ENCODE peak calls at places on chromosome 9, in eight cellular contexts. One of them, this sample, is unnamed.

GRCh38 chr9:79384506-79384905 is 187.3 kb upstream of the TLE4 start:
- DNase-seq in H4: no peak
- DNase-seq in CD8-positive, alpha-beta T cell: no peak
- DNase-seq in caudate nucleus: no peak
- DNase-seq in stimulated activated CD8-positive, alpha-beta memory T cell treated with anti-CD3 and anti-CD28 coated beads, Interleukin-15, amount 100 ng/mL, for 4 hours: no peak
- DNase-seq in PC-9: no peak
- DNase-seq in pancreas: no peak
- DNase-seq in spleen: no peak
- DNase-seq in this sample: peak; percentile 36

GRCh38 chr9:76911971-76912370 is 6.1 kb upstream of the PRUNE2 start:
- DNase-seq in H4: no peak
- DNase-seq in CD8-positive, alpha-beta T cell: no peak
- DNase-seq in caudate nucleus: no peak
- DNase-seq in stimulated activated CD8-positive, alpha-beta memory T cell treated with anti-CD3 and anti-CD28 coated beads, Interleukin-15, amount 100 ng/mL, for 4 hours: no peak
- DNase-seq in PC-9: no peak
- DNase-seq in pancreas: no peak
- DNase-seq in spleen: no peak
- DNase-seq in this sample: no peak

GRCh38 chr9:70962761-70963445 is 158.5 kb downstream of the TRPM3 start:
- DNase-seq in H4: no peak
- DNase-seq in CD8-positive, alpha-beta T cell: no peak
- DNase-seq in caudate nucleus: no peak
- DNase-seq in stimulated activated CD8-positive, alpha-beta memory T cell treated with anti-CD3 and anti-CD28 coated beads, Interleukin-15, amount 100 ng/mL, for 4 hours: no peak
- DNase-seq in PC-9: peak; percentile 38
- DNase-seq in pancreas: no peak
- DNase-seq in spleen: no peak
- DNase-seq in this sample: no peak

GRCh38 chr9:126614088-126614454 is 343 bp downstream of the LMX1B start:
- DNase-seq in H4: no peak
- DNase-seq in CD8-positive, alpha-beta T cell: peak; percentile 23
- DNase-seq in caudate nucleus: no peak
- DNase-seq in stimulated activated CD8-positive, alpha-beta memory T cell treated with anti-CD3 and anti-CD28 coated beads, Interleukin-15, amount 100 ng/mL, for 4 hours: no peak
- DNase-seq in PC-9: no peak
- DNase-seq in pancreas: no peak
- DNase-seq in spleen: no peak
- DNase-seq in this sample: no peak

GRCh38 chr9:35909274-35909673 is at the start of gene SPAAR:
- DNase-seq in H4: no peak
- DNase-seq in CD8-positive, alpha-beta T cell: no peak
- DNase-seq in caudate nucleus: no peak
- DNase-seq in stimulated activated CD8-positive, alpha-beta memory T cell treated with anti-CD3 and anti-CD28 coated beads, Interleukin-15, amount 100 ng/mL, for 4 hours: no peak
- DNase-seq in PC-9: no peak
- DNase-seq in pancreas: no peak
- DNase-seq in spleen: no peak
- DNase-seq in this sample: no peak

GRCh38 chr9:14437336-14438231 is 123.6 kb upstream of the NFIB start:
- DNase-seq in H4: no peak
- DNase-seq in CD8-positive, alpha-beta T cell: no peak
- DNase-seq in caudate nucleus: no peak
- DNase-seq in stimulated activated CD8-positive, alpha-beta memory T cell treated with anti-CD3 and anti-CD28 coated beads, Interleukin-15, amount 100 ng/mL, for 4 hours: no peak
- DNase-seq in PC-9: no peak
- DNase-seq in pancreas: no peak
- DNase-seq in spleen: no peak
- DNase-seq in this sample: no peak

GRCh38 chr9:113564804-113565237 is 101.3 kb downstream of the RGS3 start:
- DNase-seq in H4: peak; percentile 82
- DNase-seq in CD8-positive, alpha-beta T cell: no peak
- DNase-seq in caudate nucleus: peak; percentile 67
- DNase-seq in stimulated activated CD8-positive, alpha-beta memory T cell treated with anti-CD3 and anti-CD28 coated beads, Interleukin-15, amount 100 ng/mL, for 4 hours: no peak
- DNase-seq in PC-9: peak; percentile 74
- DNase-seq in pancreas: peak; percentile 60
- DNase-seq in spleen: peak; percentile 80
- DNase-seq in this sample: peak; percentile 83

GRCh38 chr9:69174645-69175487 is 789 bp downstream of the TJP2 start:
- DNase-seq in H4: peak; percentile 76
- DNase-seq in CD8-positive, alpha-beta T cell: no peak
- DNase-seq in caudate nucleus: peak; percentile 19
- DNase-seq in stimulated activated CD8-positive, alpha-beta memory T cell treated with anti-CD3 and anti-CD28 coated beads, Interleukin-15, amount 100 ng/mL, for 4 hours: no peak
- DNase-seq in PC-9: peak; percentile 65
- DNase-seq in pancreas: peak; percentile 48
- DNase-seq in spleen: no peak
- DNase-seq in this sample: peak; percentile 95

GRCh38 chr9:132169672-132170392 is 8.0 kb downstream of the NTNG2 start:
- DNase-seq in H4: peak; percentile 38
- DNase-seq in CD8-positive, alpha-beta T cell: peak; percentile 70
- DNase-seq in caudate nucleus: peak; percentile 19
- DNase-seq in stimulated activated CD8-positive, alpha-beta memory T cell treated with anti-CD3 and anti-CD28 coated beads, Interleukin-15, amount 100 ng/mL, for 4 hours: no peak
- DNase-seq in PC-9: peak; percentile 41
- DNase-seq in pancreas: peak; percentile 38
- DNase-seq in spleen: peak; percentile 89
- DNase-seq in this sample: peak; percentile 30

GRCh38 chr9:23643656-23644258 is 182.3 kb downstream of the ELAVL2 start:
- DNase-seq in H4: no peak
- DNase-seq in CD8-positive, alpha-beta T cell: no peak
- DNase-seq in caudate nucleus: no peak
- DNase-seq in stimulated activated CD8-positive, alpha-beta memory T cell treated with anti-CD3 and anti-CD28 coated beads, Interleukin-15, amount 100 ng/mL, for 4 hours: no peak
- DNase-seq in PC-9: no peak
- DNase-seq in pancreas: no peak
- DNase-seq in spleen: no peak
- DNase-seq in this sample: no peak

GRCh38 chr9:114864471-114864870 is 58.6 kb upstream of the TNFSF15 start:
- DNase-seq in H4: no peak
- DNase-seq in CD8-positive, alpha-beta T cell: no peak
- DNase-seq in caudate nucleus: no peak
- DNase-seq in stimulated activated CD8-positive, alpha-beta memory T cell treated with anti-CD3 and anti-CD28 coated beads, Interleukin-15, amount 100 ng/mL, for 4 hours: no peak
- DNase-seq in PC-9: no peak
- DNase-seq in pancreas: no peak
- DNase-seq in spleen: no peak
- DNase-seq in this sample: no peak

GRCh38 chr9:108469654-108470053 is 386.1 kb downstream of the ACTL7B start:
- DNase-seq in H4: peak; percentile 60
- DNase-seq in CD8-positive, alpha-beta T cell: no peak
- DNase-seq in caudate nucleus: no peak
- DNase-seq in stimulated activated CD8-positive, alpha-beta memory T cell treated with anti-CD3 and anti-CD28 coated beads, Interleukin-15, amount 100 ng/mL, for 4 hours: no peak
- DNase-seq in PC-9: peak; percentile 9
- DNase-seq in pancreas: no peak
- DNase-seq in spleen: no peak
- DNase-seq in this sample: peak; percentile 39

This sample was measured in HFFc6.